ENCODE peak calls at places on chromosomes 7 and 10, in six cellular contexts. One of them, this sample, is unnamed.

GRCh38 chr7:11078242-11078834 is 104.7 kb downstream of the PHF14 start:
- DNase-seq in AG04449: no peak
- DNase-seq in CD8-positive, alpha-beta T cell: no peak
- DNase-seq in mesendoderm: no peak
- DNase-seq in prostate gland: no peak
- DNase-seq in hepatocyte: no peak
- DNase-seq in this sample: no peak

GRCh38 chr10:62811159-62811875 is 4.8 kb downstream of the EGR2 start:
- DNase-seq in AG04449: no peak
- DNase-seq in mesendoderm: no peak
- DNase-seq in prostate gland: no peak
- DNase-seq in CD8-positive, alpha-beta T cell: peak; percentile 21
- DNase-seq in hepatocyte: no peak
- DNase-seq in this sample: no peak

GRCh38 chr7:1532456-1533254 is 2.2 kb downstream of the MAFK start:
- DNase-seq in mesendoderm: no peak
- DNase-seq in prostate gland: peak; percentile 96
- DNase-seq in hepatocyte: peak; percentile 93
- DNase-seq in AG04449: peak; percentile 63
- DNase-seq in CD8-positive, alpha-beta T cell: peak; percentile 69
- DNase-seq in this sample: peak; percentile 75

GRCh38 chr10:69048103-69048502 is 39.8 kb upstream of the SRGN start:
- DNase-seq in AG04449: no peak
- DNase-seq in mesendoderm: no peak
- DNase-seq in hepatocyte: no peak
- DNase-seq in prostate gland: no peak
- DNase-seq in CD8-positive, alpha-beta T cell: no peak
- DNase-seq in this sample: peak; percentile 73

GRCh38 chr7:107394831-107395230 is 75.0 kb upstream of the GPR22 start:
- DNase-seq in hepatocyte: no peak
- DNase-seq in AG04449: peak; percentile 29
- DNase-seq in prostate gland: no peak
- DNase-seq in CD8-positive, alpha-beta T cell: no peak
- DNase-seq in mesendoderm: no peak
- DNase-seq in this sample: no peak

GRCh38 chr10:79003183-79004100 is 65.3 kb upstream of the ZMIZ1 start:
- DNase-seq in hepatocyte: no peak
- DNase-seq in AG04449: no peak
- DNase-seq in mesendoderm: no peak
- DNase-seq in CD8-positive, alpha-beta T cell: no peak
- DNase-seq in prostate gland: no peak
- DNase-seq in this sample: no peak

GRCh38 chr10:79581044-79581443 is 20.8 kb upstream of the SFTPA2 start:
- DNase-seq in hepatocyte: no peak
- DNase-seq in AG04449: no peak
- DNase-seq in prostate gland: no peak
- DNase-seq in mesendoderm: no peak
- DNase-seq in CD8-positive, alpha-beta T cell: no peak
- DNase-seq in this sample: no peak

GRCh38 chr7:105776986-105777910 is 99.2 kb downstream of the ATXN7L1 start:
- DNase-seq in prostate gland: no peak
- DNase-seq in hepatocyte: no peak
- DNase-seq in CD8-positive, alpha-beta T cell: no peak
- DNase-seq in mesendoderm: peak; percentile 74
- DNase-seq in AG04449: no peak
- DNase-seq in this sample: no peak

GRCh38 chr10:45599646-45600045 is 72.9 kb downstream of the ZFAND4 start:
- DNase-seq in prostate gland: no peak
- DNase-seq in mesendoderm: no peak
- DNase-seq in CD8-positive, alpha-beta T cell: no peak
- DNase-seq in hepatocyte: no peak
- DNase-seq in AG04449: no peak
- DNase-seq in this sample: no peak

DNA sequence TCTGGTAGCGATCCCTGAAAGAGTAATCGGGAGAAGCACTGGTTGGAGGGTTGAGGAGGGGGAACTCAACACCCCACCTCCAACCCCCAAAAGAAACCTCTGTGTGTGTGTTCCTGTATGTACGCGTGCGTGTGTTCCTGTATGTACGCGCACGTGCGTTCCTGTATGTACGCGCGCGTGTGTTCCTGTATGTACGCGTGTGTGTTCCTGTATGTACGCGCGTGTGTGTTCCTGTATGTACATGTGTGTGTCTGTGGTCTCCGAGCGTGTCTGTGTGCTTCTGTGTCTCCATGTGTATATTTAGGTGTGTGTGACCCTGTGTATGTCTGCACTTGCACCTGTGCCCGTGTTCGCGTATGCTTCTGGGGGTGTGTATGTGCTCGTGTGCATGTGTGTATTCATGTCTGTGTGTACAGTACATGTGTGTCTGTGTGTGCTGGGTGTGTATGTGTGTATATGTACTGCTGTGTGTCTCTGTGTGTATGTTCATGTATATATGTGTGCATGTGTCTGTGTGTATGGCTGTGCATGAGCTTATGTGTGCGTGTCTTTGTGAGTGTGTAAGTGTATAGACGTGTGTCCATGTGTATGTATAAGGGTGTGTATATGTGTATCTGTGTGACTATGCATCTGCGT is 42.9 kb upstream of the KLF6 start:
- DNase-seq in AG04449: no peak
- DNase-seq in mesendoderm: no peak
- DNase-seq in hepatocyte: no peak
- DNase-seq in prostate gland: no peak
- DNase-seq in CD8-positive, alpha-beta T cell: no peak
- DNase-seq in this sample: no peak
- H3K4me3 ChIP-seq in AG04449: no peak overlapping the region
- H3K4me3 ChIP-seq in mesendoderm: no peak overlapping the region
- H3K4me3 ChIP-seq in hepatocyte: no peak overlapping the region
- H3K4me3 ChIP-seq in prostate gland: no peak overlapping the region
- H3K4me3 ChIP-seq in CD8-positive, alpha-beta T cell: no peak overlapping the region
- H3K4me3 ChIP-seq in this sample: no peak overlapping the region

DNA sequence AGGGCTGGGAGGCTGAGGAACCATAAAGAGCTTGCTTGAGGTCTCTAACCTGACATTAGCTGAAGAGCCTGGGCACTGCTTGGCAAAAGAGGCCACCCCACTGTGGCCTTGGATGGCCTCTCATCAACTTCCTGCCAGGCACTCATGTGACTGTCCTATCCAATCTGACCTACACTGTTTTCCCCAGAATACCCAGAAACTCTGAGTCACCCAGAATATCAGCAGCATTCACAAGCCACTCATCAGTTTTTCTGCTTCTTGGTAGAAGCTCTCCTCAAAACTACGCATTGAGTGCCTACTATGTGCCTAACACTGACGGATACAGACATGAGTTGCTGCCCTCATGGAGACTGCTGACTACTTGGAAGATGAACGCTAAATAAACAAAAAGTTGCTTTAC is 4.1 kb upstream of the NT5C2 start:
- DNase-seq in hepatocyte: peak; percentile 61
- DNase-seq in CD8-positive, alpha-beta T cell: no peak
- DNase-seq in prostate gland: no peak
- DNase-seq in mesendoderm: peak; percentile 59
- DNase-seq in AG04449: no peak
- DNase-seq in this sample: no peak
- H3K4me3 ChIP-seq in hepatocyte: no peak overlapping the region
- H3K4me3 ChIP-seq in CD8-positive, alpha-beta T cell: no peak overlapping the region
- H3K4me3 ChIP-seq in prostate gland: no peak overlapping the region
- H3K4me3 ChIP-seq in mesendoderm: no peak overlapping the region
- H3K4me3 ChIP-seq in AG04449: no peak overlapping the region
- H3K4me3 ChIP-seq in this sample: no peak overlapping the region

DNA sequence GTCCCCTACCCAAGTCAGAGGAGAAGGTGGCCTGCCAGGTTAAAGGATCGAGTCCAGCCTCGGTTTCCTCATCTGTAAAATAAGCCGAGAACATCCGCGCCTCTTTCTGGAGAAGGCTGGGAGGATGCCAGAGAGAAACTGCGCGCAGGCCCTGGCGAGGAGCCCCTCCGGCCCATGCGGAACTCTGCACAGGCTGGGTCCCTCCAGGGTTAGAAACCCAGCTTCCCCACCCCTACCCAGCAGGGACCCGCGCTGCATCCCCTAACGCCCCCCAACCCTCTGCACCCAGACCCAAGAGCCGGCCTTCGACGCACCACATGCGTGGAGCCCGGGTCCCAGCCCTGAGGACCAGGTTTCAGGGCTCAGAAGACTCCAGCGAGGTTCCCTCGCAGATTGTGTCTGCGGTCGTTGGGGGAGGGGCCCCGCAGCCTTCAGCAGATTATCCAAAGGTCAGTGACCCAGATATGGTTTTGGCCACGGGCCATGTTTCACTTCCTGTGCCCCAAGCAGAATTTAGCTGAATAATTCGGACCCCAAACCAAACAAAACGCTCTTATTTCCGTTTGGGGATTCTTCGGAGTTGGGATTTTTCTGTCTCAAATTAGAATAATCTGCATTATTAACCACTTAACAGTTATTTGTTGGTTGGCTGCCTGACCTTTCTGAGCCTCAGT is 167.8 kb downstream of the UBE2H start:
- DNase-seq in mesendoderm: no peak
- DNase-seq in prostate gland: no peak
- DNase-seq in hepatocyte: no peak
- DNase-seq in CD8-positive, alpha-beta T cell: no peak
- DNase-seq in AG04449: no peak
- DNase-seq in this sample: no peak
- H3K4me3 ChIP-seq in mesendoderm: no peak overlapping the region
- H3K4me3 ChIP-seq in prostate gland: no peak overlapping the region
- H3K4me3 ChIP-seq in hepatocyte: no peak overlapping the region
- H3K4me3 ChIP-seq in CD8-positive, alpha-beta T cell: no peak overlapping the region
- H3K4me3 ChIP-seq in AG04449: no peak overlapping the region
- H3K4me3 ChIP-seq in this sample: no peak overlapping the region

GRCh38 chr10:43576062-43576461 is 1.6 kb upstream of the ZNF239 start:
- DNase-seq in AG04449: no peak
- DNase-seq in prostate gland: no peak
- DNase-seq in mesendoderm: no peak
- DNase-seq in hepatocyte: no peak
- DNase-seq in CD8-positive, alpha-beta T cell: no peak
- DNase-seq in this sample: no peak

GRCh38 chr10:43574906-43575305 is 490 bp upstream of the ZNF239 start:
- DNase-seq in AG04449: no peak
- DNase-seq in prostate gland: no peak
- DNase-seq in mesendoderm: no peak
- DNase-seq in CD8-positive, alpha-beta T cell: no peak
- DNase-seq in hepatocyte: no peak
- DNase-seq in this sample: no peak

GRCh38 chr10:43573250-43574034 is 974 bp downstream of the ZNF239 start:
- DNase-seq in hepatocyte: no peak
- DNase-seq in AG04449: no peak
- DNase-seq in mesendoderm: peak; percentile 55
- DNase-seq in prostate gland: no peak
- DNase-seq in CD8-positive, alpha-beta T cell: no peak
- DNase-seq in this sample: no peak

GRCh38 chr10:43576580-43576979 is 2.2 kb upstream of the ZNF239 start:
- DNase-seq in hepatocyte: no peak
- DNase-seq in AG04449: no peak
- DNase-seq in CD8-positive, alpha-beta T cell: no peak
- DNase-seq in mesendoderm: no peak
- DNase-seq in prostate gland: no peak
- DNase-seq in this sample: no peak

GRCh38 chr10:43574035-43574892 is at the start of gene ZNF239:
- DNase-seq in CD8-positive, alpha-beta T cell: peak; percentile 85
- DNase-seq in hepatocyte: peak; percentile 91
- DNase-seq in mesendoderm: peak; percentile 90
- DNase-seq in prostate gland: peak; percentile 78
- DNase-seq in AG04449: peak; percentile 29
- DNase-seq in this sample: peak; percentile 68
- H3K4me3 ChIP-seq in CD8-positive, alpha-beta T cell: peak within 1 kb of the TSS; percentile 63
- H3K4me3 ChIP-seq in hepatocyte: peak within 1 kb of the TSS; percentile 53
- H3K4me3 ChIP-seq in mesendoderm: peak within 1 kb of the TSS; percentile 2
- H3K4me3 ChIP-seq in prostate gland: peak within 1 kb of the TSS; percentile 48
- H3K4me3 ChIP-seq in AG04449: peak within 1 kb of the TSS; percentile 67
- H3K4me3 ChIP-seq in this sample: peak within 1 kb of the TSS; percentile 64